ENCODE peak calls at places on chromosomes 12 and 14, in nine cellular contexts. B is HepG2, N is EL, Q is PC-3, W is A172, V is C1 segment of cervical spinal cord, Z is endodermal cell, L is RCC 7860, A is hypothalamus. I is an unnamed sample.

GRCh38 chr12:10720974-10721565 is 2.1 kb downstream of the YBX3 start:
- DNase-seq in N (no peak), L (no peak), V (no peak), W (no peak), B (no peak), Z (no peak), A (no peak), Q (no peak), I (no peak)

GRCh38 chr14:54094765-54095164 is 138.1 kb upstream of the BMP4 start:
- DNase-seq in L (no peak), Q (no peak), Z (no peak), W (no peak), A (no peak), V (no peak), B (no peak), N (no peak), I (no peak)

GRCh38 chr12:9761407-9761736 is 671 bp upstream of the CD69 start:
- DNase-seq in A (no peak), B (no peak), L (no peak), N (no peak), V (no peak), Q (no peak), W (peak), Z (no peak), I (no peak)

GRCh38 chr14:23154876-23155587 is 28.4 kb downstream of the SLC7A8 start:
- DNase-seq in Z (peak), B (no peak), Q (peak), W (peak), A (peak), N (peak), V (peak), L (peak), I (no peak)

GRCh38 chr12:60035835-60036234 is 440.0 kb downstream of the SLC16A7 start:
- DNase-seq in Z (no peak), B (no peak), W (peak), L (no peak), N (peak), Q (peak), A (no peak), V (no peak), I (no peak)

GRCh38 chr12:2959194-2959507 is at the start of gene TEAD4:
- DNase-seq in B (peak), W (peak), V (no peak), L (peak), N (peak), A (no peak), Q (peak), Z (peak), I (peak)

GRCh38 chr12:22115711-22116110 is 69.7 kb downstream of the CMAS start:
- DNase-seq in Q (no peak), L (no peak), Z (no peak), N (no peak), B (no peak), W (no peak), A (no peak), V (no peak), I (no peak)

GRCh38 chr12:48937170-48937569 is 11.9 kb upstream of the FKBP11 start:
- DNase-seq in V (no peak), L (no peak), Z (peak), W (no peak), A (no peak), N (no peak), B (no peak), Q (no peak), I (no peak)

GRCh38 chr14:64788706-64789105 is 84.5 kb downstream of the PLEKHG3 start:
- DNase-seq in W (peak), Q (peak), L (peak), Z (no peak), B (no peak), V (no peak), A (no peak), N (peak), I (no peak)

GRCh38 chr12:67698711-67699603 is 50.4 kb downstream of the DYRK2 start:
- DNase-seq in Z (no peak), L (no peak), W (peak), V (no peak), N (peak), Q (peak), A (no peak), B (no peak), I (no peak)

GRCh38 chr12:1917172-1918070 is 1.0 kb downstream of the CACNA2D4 start:
- DNase-seq in Q (no peak), N (no peak), L (no peak), Z (peak), V (no peak), B (no peak), W (no peak), A (no peak), I (peak)

GRCh38 chr12:70609203-70609602 is 28.0 kb downstream of the PTPRB start:
- DNase-seq in N (peak), L (no peak), Z (peak), Q (no peak), A (no peak), B (no peak), V (no peak), W (no peak), I (peak)

GRCh38 chr12:72836184-72836583 is 564.0 kb downstream of the TRHDE start:
- DNase-seq in Z (no peak), V (no peak), W (no peak), B (no peak), N (no peak), A (no peak), L (no peak), Q (no peak), I (no peak)

GRCh38 chr12:66695130-66695529 is 16.3 kb upstream of the GRIP1 start:
- DNase-seq in N (no peak), A (no peak), Q (no peak), B (no peak), L (no peak), Z (no peak), V (no peak), W (no peak), I (no peak)

I was measured in HuH-7.